ENCODE peak calls at places on chromosomes 4 and X, in six cellular contexts. R is GM04504; B is NCI-H2081; W is nephron progenitor cell; D is effector memory CD8-positive, alpha-beta T cell; U is activated CD4-positive, CD25-positive, alpha-beta regulatory T cell. Z is an unnamed sample.

GRCh38 chr4:182126567-182126966 is 116.6 kb upstream of the TENM3 start:
- DNase-seq in R (no peak), B (no peak), W (no peak), D (no peak), U (no peak), Z (no peak)

GRCh38 chr4:184099541-184099966 is 118.1 kb downstream of the ENPP6 start:
- DNase-seq in R (no peak), B (no peak), W (peak; percentile 23), D (no peak), U (no peak), Z (no peak)

GRCh38 chr4:6232836-6233785 is 32.8 kb upstream of the JAKMIP1 start:
- DNase-seq in R (no peak), B (no peak), W (no peak), D (no peak), U (no peak), Z (peak; percentile 60)

GRCh38 chr4:105457997-105458396 is 15.9 kb downstream of the PPA2 start:
- DNase-seq in R (no peak), B (no peak), W (no peak), D (no peak), U (no peak), Z (no peak)

GRCh38 chr4:37749398-37749988 is 63.3 kb upstream of the RELL1 start:
- DNase-seq in R (no peak), B (no peak), W (no peak), D (no peak), U (no peak), Z (no peak)

GRCh38 chr4:74157116-74157742 is 689 bp upstream of the MTHFD2L start:
- DNase-seq in R (no peak), B (no peak), W (no peak), D (no peak), U (no peak), Z (no peak)

GRCh38 chrX:108071578-108071977 is 19.8 kb downstream of the PSMD10 start:
- DNase-seq in R (no peak), B (no peak), W (no peak), D (no peak), U (no peak), Z (no peak)

GRCh38 chrX:6917666-6918065 is 229.8 kb upstream of the STS start:
- DNase-seq in R (no peak), B (no peak), W (no peak), D (no peak), U (no peak), Z (no peak)

GRCh38 chr4:38184404-38184803 is 224.2 kb downstream of the PTTG2 start:
- DNase-seq in R (no peak), B (no peak), W (no peak), D (no peak), U (no peak), Z (no peak)

Z was measured in suprapubic skin.